ENCODE peak calls at places on chromosomes 13 and 19, in eight cellular contexts. Q is H54, A is Peyer's patch, C is transverse colon, Z is breast epithelium, S is uterus, H is GM12892, M is ovary. N is an unnamed sample.

GRCh38 chr19:55642153-55643002 is 1.1 kb upstream of the ZNF581 start:
- DNase-seq in M (peak), S (no peak), H (no peak), Z (no peak), A (peak), C (peak), Q (peak), N (peak)

GRCh38 chr13:113841355-113841653 is 22.6 kb downstream of the GAS6 start:
- DNase-seq in H (no peak), Q (no peak), A (no peak), C (no peak), M (no peak), Z (no peak), S (no peak), N (no peak)

GRCh38 chr19:19587776-19588175 is 30.7 kb downstream of the PBX4 start:
- DNase-seq in C (no peak), S (no peak), M (no peak), A (no peak), Q (no peak), Z (no peak), H (no peak), N (no peak)

GRCh38 chr19:45305421-45305820 is 17.3 kb downstream of the CKM start:
- DNase-seq in S (no peak), H (no peak), Q (no peak), A (no peak), C (no peak), M (no peak), Z (no peak), N (no peak)

GRCh38 chr13:50810998-50811397 is 32.5 kb downstream of the DLEU7 start:
- DNase-seq in Z (no peak), A (no peak), H (peak), M (no peak), Q (no peak), S (no peak), C (no peak), N (no peak)

GRCh38 chr13:53200498-53201453 is 172.2 kb downstream of the OLFM4 start:
- DNase-seq in M (no peak), S (no peak), H (no peak), Z (peak), C (peak), A (peak), Q (no peak), N (peak)

GRCh38 chr13:91308299-91308698 is 39.2 kb upstream of the MIR17HG start:
- DNase-seq in Q (no peak), M (no peak), Z (no peak), A (no peak), S (no peak), C (no peak), H (no peak), N (no peak)

GRCh38 chr13:41791056-41791455 is 169.9 kb downstream of the VWA8 start:
- DNase-seq in Q (no peak), H (no peak), A (no peak), S (no peak), C (no peak), M (no peak), Z (no peak), N (no peak)

DNA sequence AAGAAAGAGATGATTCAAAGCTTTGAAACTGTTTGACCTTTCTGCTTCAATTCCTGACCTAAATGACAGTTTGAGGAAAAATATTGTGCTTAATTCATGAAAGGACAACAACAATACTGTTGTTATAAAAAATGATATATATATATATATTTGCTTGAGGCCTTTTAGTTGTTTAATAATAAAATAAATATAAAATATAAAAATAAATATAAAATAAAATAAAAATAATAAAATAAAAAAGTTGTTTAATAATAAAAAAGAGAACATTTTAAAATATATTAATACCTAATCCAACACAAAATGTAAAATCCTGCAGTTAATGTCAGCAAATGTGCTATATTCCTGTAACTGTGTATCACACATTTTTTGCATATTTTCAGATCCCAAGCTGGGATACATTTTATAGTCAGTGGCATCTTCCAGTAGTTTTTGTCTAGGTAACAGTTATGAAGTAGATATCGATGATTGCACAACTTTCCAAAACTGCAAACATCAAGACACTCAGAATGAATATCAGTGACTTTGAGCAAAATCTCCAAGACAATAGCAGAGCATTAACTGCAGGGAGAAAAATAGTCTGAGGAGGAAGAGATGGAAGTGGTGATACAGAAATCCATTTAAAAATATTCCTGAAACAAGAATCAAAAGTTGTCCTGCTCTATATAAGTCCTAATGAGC is 375.5 kb upstream of the KLHL1 start:
- DNase-seq in M (no peak), C (no peak), Z (no peak), S (no peak), Q (no peak), H (no peak), A (no peak), N (no peak)
- TF ChIP-seq POLR2A in M (no peak), C (no peak), Z (no peak), S (no peak), Q (no peak), H (no peak), A (no peak), N (no peak)

GRCh38 chr19:48967346-48968178 is 2.5 kb downstream of the FTL start:
- DNase-seq in H (no peak), S (no peak), M (no peak), C (peak), A (no peak), Q (no peak), Z (no peak), N (peak)

GRCh38 chr19:48969276-48970138 is 4.4 kb downstream of the FTL start:
- DNase-seq in C (no peak), H (no peak), M (no peak), A (no peak), Q (no peak), S (no peak), Z (no peak), N (peak)

GRCh38 chr19:48966541-48967345 is 1.6 kb downstream of the FTL start:
- DNase-seq in A (no peak), Z (no peak), Q (no peak), H (no peak), M (no peak), C (no peak), S (no peak), N (no peak)

GRCh38 chr19:48968813-48969218 is 3.7 kb downstream of the FTL start:
- DNase-seq in Z (no peak), Q (no peak), M (no peak), A (no peak), S (no peak), H (no peak), C (no peak), N (no peak)

DNA sequence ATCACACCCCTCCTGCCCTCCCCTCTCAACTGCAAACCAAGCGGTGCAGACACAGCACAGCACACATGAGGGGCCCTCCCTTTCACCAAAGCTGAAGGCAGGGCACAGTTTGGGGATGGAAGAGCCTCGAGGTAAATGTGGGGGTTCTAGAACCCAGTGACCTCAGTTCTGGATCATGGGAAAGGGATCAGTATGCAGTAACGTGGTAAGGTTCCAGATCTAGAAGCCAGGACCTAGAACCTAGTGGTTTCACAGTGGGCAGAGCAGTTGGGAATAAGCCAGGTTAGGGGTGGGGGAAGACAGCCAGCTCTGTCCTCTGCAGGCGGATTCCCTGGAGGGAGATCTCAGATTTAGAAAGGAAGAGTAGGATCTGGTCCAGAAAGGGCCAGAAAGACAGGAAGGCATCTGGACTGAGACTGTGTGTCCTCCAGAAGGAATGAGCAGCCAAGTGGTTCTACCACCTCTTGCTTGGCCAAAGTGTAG is 3.1 kb downstream of the FTL start:
- DNase-seq in C (no peak), A (no peak), H (no peak), Q (no peak), Z (no peak), M (no peak), S (no peak), N (no peak)
- TF ChIP-seq POLR2A in C (no peak), A (no peak), H (no peak), Q (no peak), Z (no peak), M (no peak), S (no peak), N (peak)

DNA sequence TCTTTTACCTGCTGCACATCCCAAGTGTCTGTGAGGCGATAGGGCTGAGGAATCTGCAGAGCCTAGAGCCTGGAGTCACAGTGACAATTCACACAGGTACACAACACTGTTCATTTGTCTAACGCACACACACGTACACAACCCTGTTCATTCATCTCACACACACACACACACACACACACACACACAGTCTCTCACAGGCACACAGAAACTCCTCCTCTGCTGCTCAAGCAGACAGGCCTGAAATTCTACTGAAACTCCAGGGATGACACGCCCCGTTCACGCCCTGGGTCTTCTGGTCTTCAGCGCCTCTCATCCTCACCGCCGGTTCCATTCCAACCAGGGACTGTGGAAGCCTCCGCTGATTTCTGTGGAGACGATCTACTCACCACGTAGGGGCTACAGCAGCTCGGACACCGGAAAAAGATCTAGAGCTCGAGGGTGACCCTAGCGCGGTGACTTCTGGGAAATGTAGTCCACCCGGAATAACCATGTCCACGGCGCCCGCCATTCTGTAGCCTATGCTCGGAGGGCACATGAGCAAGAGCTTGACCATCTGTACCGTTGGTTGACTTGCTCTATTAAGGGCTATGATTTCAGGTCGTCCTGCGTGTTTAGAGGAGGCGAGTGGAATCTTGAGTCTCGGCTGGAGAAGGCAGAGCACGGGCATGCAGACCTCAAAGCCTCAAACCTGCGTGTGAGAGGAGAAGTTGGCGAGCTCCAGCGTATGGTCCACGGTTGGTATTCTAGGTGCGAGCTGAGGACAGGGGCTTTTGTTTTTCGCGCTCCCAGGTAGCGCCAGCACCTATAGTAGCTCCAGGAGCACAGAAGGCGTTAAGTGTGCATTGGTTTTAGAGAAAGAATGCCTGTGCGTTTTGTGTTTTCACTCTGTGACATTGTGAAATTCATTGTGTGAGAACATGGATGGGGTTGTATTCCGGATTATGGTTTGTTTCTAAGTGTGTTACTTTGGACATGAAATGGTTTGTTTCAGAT is 33.4 kb downstream of the ZNF45 start:
- DNase-seq in S (peak), M (peak), Z (peak), A (peak), C (peak), Q (peak), H (peak), N (peak)
- TF ChIP-seq POLR2A in S (no peak), M (no peak), Z (no peak), A (no peak), C (no peak), Q (peak), H (peak), N (no peak)

DNA sequence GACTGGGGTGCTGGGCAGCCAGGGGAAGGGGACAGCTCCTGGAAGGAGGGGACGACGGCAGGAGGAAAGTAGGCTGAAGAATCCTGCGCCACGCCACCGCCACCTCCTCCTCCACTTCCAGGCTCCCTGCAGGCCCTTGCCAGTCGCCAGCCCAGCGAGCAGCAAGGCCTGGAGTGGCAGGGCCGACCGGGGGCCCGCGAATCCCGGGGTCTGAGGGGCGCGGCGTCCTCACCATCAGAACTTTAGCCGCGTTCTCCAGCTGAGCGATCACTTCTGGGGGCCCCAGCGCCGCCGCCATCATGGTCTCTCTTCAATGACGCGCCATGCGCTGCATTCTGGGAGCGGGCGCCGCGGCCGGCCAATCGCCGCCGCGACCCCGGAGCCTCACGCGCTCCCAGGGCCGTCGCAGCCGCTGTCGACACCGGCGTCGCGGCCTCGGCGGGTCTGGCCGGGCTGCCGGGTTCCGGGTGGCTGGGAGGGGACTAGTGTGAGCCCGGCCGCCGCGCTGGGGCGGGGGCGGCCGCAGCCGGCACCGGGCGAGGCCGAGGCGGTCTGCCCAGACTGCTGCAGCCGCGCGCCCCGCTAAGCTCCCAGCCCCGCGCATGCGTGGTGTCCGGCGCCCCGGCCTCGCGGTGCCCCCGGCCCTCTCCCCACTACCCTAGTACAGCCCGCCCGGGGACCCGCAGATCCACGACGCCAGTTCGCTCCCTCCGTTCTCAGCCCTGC is at the start of gene XPO4:
- DNase-seq in H (peak), S (peak), C (peak), Q (peak), A (peak), Z (peak), M (peak), N (peak)
- TF ChIP-seq POLR2A in H (peak), S (peak), C (peak), Q (peak), A (peak), Z (no peak), M (no peak), N (peak)

DNA sequence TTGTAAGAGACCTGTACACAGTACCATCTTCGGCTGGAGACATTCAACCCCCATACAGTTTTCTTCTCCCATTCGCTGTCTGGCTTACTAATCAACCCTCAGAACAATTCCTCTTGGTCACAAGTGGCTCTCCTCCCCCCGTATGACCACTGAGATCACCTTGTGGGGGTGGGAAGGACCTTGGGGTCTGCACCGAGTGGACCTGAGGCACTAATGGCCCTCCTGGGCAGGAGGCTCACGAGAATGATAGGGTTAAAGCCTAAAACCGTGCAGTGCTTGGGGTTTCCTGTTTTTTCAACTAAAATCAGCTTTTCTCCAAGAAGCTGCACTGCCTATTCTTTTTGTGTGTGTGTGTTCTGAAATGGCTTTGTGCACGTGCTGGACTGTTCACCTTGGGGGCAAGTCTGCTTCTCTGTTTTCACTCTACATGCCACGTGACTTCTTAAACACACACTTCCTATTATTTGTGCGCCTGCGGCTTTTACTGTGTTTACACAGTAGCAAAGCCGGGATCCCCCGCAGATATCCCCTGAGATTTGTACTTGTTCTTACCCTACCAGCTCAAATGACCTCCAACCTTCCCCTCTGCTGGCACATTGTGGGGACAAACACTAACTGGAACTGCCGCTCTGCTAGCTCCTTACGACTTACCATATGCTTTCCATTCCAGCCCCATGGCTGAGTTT is 12.3 kb downstream of the RBM26 start:
- DNase-seq in Q (no peak), H (no peak), A (no peak), Z (no peak), M (no peak), S (no peak), C (peak), N (no peak)
- TF ChIP-seq POLR2A in Q (no peak), H (peak), A (no peak), Z (no peak), M (no peak), S (no peak), C (no peak), N (no peak)

DNA sequence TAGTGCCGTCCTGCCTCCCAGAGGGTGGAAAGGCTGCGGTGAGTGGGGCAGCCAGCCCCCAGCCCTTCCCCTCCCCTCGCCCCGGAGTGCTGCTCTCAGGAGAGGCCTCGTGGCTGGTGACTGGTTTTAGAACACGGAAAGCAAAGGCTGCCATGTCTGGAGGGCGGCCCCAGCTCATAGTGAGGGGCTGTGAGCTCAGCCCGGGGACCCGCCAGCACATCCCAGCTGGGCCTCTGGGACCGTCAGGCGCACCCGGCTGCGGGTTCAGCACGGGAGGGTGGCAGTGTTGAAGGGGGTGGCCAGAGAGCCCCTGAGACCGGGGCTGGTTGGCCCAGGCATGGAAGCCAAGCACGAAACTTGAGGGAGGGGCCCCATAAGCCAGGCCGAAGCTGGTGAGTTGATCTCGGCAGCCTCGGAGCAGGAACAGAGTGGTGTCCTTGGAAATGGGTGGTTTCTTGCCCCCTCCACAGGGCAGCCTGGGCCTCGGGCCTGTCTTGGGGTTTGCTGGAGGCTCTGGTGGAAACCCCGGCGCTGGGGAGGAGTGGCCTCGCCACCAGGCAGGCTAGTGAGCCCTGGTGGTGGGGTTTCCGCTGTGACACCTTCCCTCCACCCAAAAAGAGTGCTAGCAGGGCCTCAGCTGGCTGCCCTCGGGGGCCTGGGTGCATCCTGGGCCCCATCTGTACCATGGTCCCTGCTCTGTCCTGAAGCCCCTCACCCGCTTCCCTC is 157.7 kb downstream of the KDM4B start:
- DNase-seq in C (no peak), A (no peak), H (peak), M (no peak), Z (no peak), S (no peak), Q (no peak), N (no peak)
- TF ChIP-seq POLR2A in C (no peak), A (no peak), H (no peak), M (no peak), Z (no peak), S (no peak), Q (no peak), N (no peak)